ENCODE peak calls at places on chromosomes 13 and 19, in six cellular contexts. X is effector memory CD4-positive, alpha-beta T cell; S is PC-3; U is fibroblast of the aortic adventitia; B is body of pancreas; F is lower leg skin. L is an unnamed sample.

GRCh38 chr13:94464771-94465170 is 14.7 kb downstream of the DCT start:
- DNase-seq in F (peak), S (no peak), X (no peak), B (no peak), U (no peak), L (no peak)

GRCh38 chr13:98847780-98848179 is 95.3 kb upstream of the SLC15A1 start:
- DNase-seq in B (no peak), X (no peak), S (no peak), U (no peak), F (no peak), L (no peak)

GRCh38 chr13:84076280-84076679 is 194.0 kb upstream of the SLITRK1 start:
- DNase-seq in B (no peak), S (no peak), U (no peak), X (no peak), F (no peak), L (no peak)

GRCh38 chr13:64912141-64912540 is 2318.0 kb downstream of the PCDH9 start:
- DNase-seq in U (peak), B (no peak), S (peak), F (no peak), X (no peak), L (no peak)

GRCh38 chr19:51994048-51994644 is 7.5 kb upstream of the ZNF350 start:
- DNase-seq in F (no peak), B (no peak), X (no peak), S (no peak), U (peak), L (no peak)

GRCh38 chr13:37984357-37984756 is 114.8 kb upstream of the TRPC4 start:
- DNase-seq in F (no peak), B (no peak), S (no peak), X (no peak), U (no peak), L (no peak)

GRCh38 chr19:3798137-3798536 is 12.0 kb upstream of the MATK start:
- DNase-seq in X (no peak), S (no peak), U (no peak), B (no peak), F (no peak), L (no peak)

GRCh38 chr13:71797487-71797886 is 69.5 kb downstream of the DACH1 start:
- DNase-seq in U (no peak), B (no peak), S (no peak), X (no peak), F (no peak), L (no peak)

GRCh38 chr19:6753178-6754031 is 13.8 kb downstream of the SH2D3A start:
- DNase-seq in X (peak), B (peak), U (peak), F (peak), S (peak), L (no peak)

GRCh38 chr13:40115456-40115855 is 460.0 kb downstream of the COG6 start:
- DNase-seq in U (peak), F (no peak), X (no peak), B (no peak), S (no peak), L (no peak)

GRCh38 chr19:12933287-12934072 is at the start of gene FARSA:
- DNase-seq in B (peak), U (peak), X (peak), F (peak), S (peak), L (no peak)

GRCh38 chr19:33720691-33721682 is 75.7 kb upstream of the KCTD15 start:
- DNase-seq in X (no peak), S (no peak), F (no peak), U (no peak), B (no peak), L (no peak)

DNA sequence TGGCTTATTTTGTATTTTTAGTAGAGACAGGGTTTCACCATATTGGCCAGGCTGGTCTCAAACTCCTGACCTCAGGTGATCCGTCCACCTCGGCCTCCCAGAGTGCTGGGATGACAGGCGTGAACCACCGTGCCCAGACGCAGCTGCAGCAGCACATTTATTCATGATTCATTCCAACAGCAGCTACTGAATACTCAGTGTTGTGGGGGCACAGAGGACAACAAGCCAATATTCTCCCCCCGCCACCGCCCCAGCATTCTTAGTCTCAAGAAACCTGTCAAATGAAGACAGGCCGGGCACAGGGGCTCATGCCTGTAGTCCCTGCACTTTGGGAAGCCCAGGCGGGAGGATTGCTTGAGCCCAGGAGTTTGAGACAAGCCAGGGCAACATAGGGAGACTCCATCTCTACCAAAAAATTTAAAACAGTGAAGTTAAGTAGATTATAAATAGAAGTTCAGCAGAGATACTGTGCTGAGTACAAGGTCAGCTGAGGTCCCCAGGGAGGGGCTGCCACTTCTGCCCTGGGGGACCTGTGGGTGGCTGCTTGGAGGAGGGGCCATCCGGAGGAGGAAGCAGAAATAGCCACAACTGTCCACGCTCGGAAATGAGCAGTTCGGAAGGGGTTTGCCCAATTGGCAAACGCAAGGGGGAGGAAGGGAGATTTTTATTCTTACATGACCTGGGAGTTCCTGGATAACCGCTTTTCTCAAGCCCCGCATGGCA is 4.3 kb downstream of the DOT1L start:
- DNase-seq in U (peak), F (peak), X (no peak), S (peak), B (peak), L (no peak)
- H3K4me3 ChIP-seq in U (peak), F (no peak), X (no peak), S (peak), B (no peak), L (no peak)

GRCh38 chr19:2329162-2329505 is 650 bp downstream of the SPPL2B start:
- DNase-seq in U (no peak), F (no peak), B (no peak), X (no peak), S (no peak), L (no peak)

GRCh38 chr19:2325261-2326046 is 2.9 kb downstream of the LSM7 start:
- DNase-seq in U (no peak), B (no peak), F (no peak), X (no peak), S (no peak), L (no peak)

GRCh38 chr19:2328401-2329161 is at the start of the genes LSM7 and SPPL2B:
- DNase-seq in F (peak), X (peak), B (peak), U (peak), S (peak), L (no peak)

GRCh38 chr19:2327773-2328400 is 499 bp downstream of the LSM7 start:
- DNase-seq in U (peak), B (peak), S (peak), F (no peak), X (peak), L (peak)

GRCh38 chr19:2326699-2327360 is 1.6 kb downstream of the LSM7 start:
- DNase-seq in X (no peak), S (no peak), B (no peak), F (no peak), U (no peak), L (no peak)
- H3K4me3 ChIP-seq in X (no peak), S (peak), B (no peak), F (no peak), U (peak), L (no peak)

DNA sequence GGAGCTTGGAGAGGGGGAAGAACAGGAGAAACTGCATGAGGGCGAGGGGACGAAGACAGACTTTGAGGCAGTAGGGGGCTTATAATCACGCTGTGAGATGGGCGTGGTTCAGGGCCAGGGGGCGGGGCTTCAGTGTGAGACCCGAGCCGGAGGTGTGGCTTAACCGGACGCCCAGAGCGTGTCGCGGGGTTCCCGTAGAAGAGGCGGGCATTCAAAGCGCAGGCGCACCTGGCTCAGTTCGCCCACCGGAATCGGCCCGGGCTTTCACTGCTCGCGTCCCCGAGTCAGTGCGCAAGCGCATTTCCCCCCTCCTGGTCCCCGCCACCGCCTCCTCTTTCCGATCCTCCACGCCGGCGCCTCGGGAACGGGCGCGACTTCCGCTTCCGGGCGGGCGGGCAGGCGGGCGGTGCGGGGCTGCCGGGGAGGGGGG is 225 bp upstream of the ZNF865 start:
- DNase-seq in F (peak), S (peak), X (peak), B (peak), U (peak), L (no peak)
- H3K4me3 ChIP-seq in F (peak), S (peak), X (peak), B (peak), U (peak), L (peak)

DNA sequence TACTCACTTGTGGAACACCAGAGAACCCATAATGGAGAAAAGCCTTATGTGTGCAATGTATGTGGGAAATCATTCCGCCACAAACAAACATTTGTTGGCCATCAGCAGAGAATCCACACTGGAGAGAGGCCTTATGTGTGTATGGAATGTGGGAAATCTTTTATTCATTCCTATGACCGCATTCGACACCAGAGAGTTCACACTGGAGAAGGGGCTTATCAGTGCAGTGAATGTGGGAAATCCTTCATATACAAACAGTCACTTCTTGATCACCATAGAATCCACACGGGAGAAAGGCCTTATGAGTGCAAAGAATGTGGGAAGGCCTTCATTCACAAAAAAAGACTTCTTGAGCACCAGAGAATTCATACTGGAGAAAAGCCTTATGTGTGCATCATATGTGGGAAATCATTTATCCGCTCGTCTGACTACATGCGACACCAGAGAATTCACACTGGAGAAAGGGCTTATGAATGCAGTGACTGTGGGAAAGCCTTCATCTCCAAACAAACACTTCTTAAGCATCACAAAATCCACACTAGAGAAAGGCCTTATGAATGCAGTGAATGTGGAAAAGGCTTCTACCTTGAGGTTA is 10.9 kb downstream of the ZNF549 start:
- DNase-seq in F (no peak), S (no peak), B (no peak), X (no peak), U (no peak), L (no peak)
- H3K4me3 ChIP-seq in F (no peak), S (no peak), B (no peak), X (no peak), U (no peak), L (no peak)

DNA sequence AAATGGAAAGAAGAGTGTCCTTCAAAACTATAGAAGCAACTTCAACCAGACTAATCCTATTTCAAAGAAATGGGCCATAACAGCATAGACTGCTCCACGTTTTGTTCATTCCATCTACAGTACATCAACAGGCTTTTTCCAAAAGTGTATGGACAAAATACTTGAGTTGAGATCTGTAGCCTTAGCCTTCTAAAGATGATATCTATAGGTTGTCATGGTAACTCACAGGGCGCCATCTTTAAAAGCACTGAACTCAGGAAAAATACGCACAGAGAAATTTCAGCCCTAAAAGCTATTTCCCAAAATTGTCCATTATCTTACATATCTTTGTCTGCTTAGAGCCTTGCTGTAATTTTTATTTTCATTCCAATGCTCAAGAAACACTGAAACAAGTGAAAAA is 439.4 kb upstream of the NBEA start:
- DNase-seq in S (no peak), X (no peak), B (no peak), U (no peak), F (no peak), L (no peak)
- H3K4me3 ChIP-seq in S (no peak), X (no peak), B (no peak), U (no peak), F (no peak), L (no peak)

DNA sequence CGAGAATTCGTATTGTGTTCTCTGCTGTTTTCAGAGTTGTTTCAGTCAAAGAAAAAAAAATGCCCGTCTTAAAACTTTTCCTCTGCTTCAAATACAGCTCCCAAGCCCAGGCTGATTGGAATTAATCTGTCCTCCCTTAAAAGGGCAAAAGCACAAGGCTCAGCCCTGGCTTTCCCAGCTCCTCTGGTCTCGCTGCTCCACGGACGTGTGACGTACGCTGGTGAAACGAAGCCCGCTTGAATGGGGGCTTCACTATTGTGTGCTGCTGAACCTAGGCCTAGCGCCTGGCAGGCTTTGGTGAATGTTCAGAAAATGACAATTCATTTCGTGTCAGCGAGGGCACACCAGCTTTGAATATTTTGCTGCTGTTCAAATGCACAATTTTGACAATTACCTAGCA is 654 bp upstream of the ZNF135 start:
- DNase-seq in F (no peak), S (no peak), X (no peak), B (no peak), U (no peak), L (no peak)
- H3K4me3 ChIP-seq in F (no peak), S (no peak), X (peak), B (no peak), U (no peak), L (peak)

GRCh38 chr13:110455941-110456340 is 105.6 kb downstream of the RAB20 start:
- DNase-seq in S (peak), B (peak), X (no peak), U (peak), F (peak), L (no peak)
- H3K4me3 ChIP-seq in S (peak), B (no peak), X (no peak), U (peak), F (no peak), L (no peak)

GRCh38 chr13:30618938-30619289 is 1.2 kb downstream of the USPL1 start:
- DNase-seq in X (no peak), B (no peak), S (no peak), U (no peak), F (no peak), L (no peak)
- H3K4me3 ChIP-seq in X (peak), B (no peak), S (peak), U (peak), F (no peak), L (peak)

L was measured in epithelial cell of proximal tubule.